ENCODE peak calls at places on chromosomes 16 and 17, in seven cellular contexts. L is endothelial cell of umbilical vein, G is HCT116, Y is H1, T is GM12878, P is K562, H is HepG2. Z is an unnamed sample.

GRCh38 chr16:64907844-64908243 is 214.0 kb downstream of the CDH11 start:
- DNase-seq in P (no peak), L (no peak), G (no peak), Y (no peak), H (no peak), T (no peak), Z (no peak)

GRCh38 chr17:57243171-57243622 is 13.1 kb upstream of the MSI2 start:
- DNase-seq in P (peak; percentile 78), Y (peak; percentile 47), L (peak; percentile 66), H (peak; percentile 70), G (peak; percentile 71), T (peak; percentile 50), Z (no peak)

GRCh38 chr17:7839199-7839889 is 5.3 kb downstream of the KDM6B start:
- DNase-seq in L (no peak), T (no peak), G (no peak), H (no peak), Y (no peak), P (no peak), Z (no peak)

GRCh38 chr17:31754239-31754945 is 104.7 kb downstream of the COPRS start:
- DNase-seq in H (peak; percentile 48), Y (no peak), T (no peak), L (peak; percentile 62), G (peak; percentile 16), P (no peak), Z (no peak)

GRCh38 chr17:35743911-35744328 is 9.1 kb downstream of the GAS2L2 start:
- DNase-seq in H (no peak), L (peak; percentile 30), Y (no peak), G (no peak), T (no peak), P (peak; percentile 48), Z (no peak)

GRCh38 chr17:7478276-7479138 is 924 bp downstream of the ZBTB4 start:
- DNase-seq in H (no peak), Y (no peak), G (no peak), L (peak; percentile 35), P (peak; percentile 67), T (no peak), Z (no peak)

GRCh38 chr17:11035681-11036080 is 197.8 kb upstream of the PIRT start:
- DNase-seq in T (no peak), Y (no peak), L (no peak), P (no peak), H (no peak), G (no peak), Z (no peak)

GRCh38 chr17:81599719-81600486 is 37.0 kb downstream of the NPLOC4 start:
- DNase-seq in P (no peak), T (no peak), Y (no peak), G (no peak), H (no peak), L (peak; percentile 23), Z (no peak)

GRCh38 chr17:74447628-74448159 is 15.8 kb downstream of the GPRC5C start:
- DNase-seq in T (no peak), L (no peak), Y (no peak), P (no peak), G (no peak), H (no peak), Z (no peak)

GRCh38 chr17:1561420-1562177 is 993 bp downstream of the PITPNA start:
- DNase-seq in Y (no peak), H (no peak), G (no peak), T (no peak), P (no peak), L (peak; percentile 24), Z (no peak)

GRCh38 chr16:57514891-57515600 is 21.3 kb downstream of the CCDC102A start:
- DNase-seq in Y (no peak), G (no peak), H (no peak), T (no peak), L (no peak), P (no peak), Z (no peak)

GRCh38 chr16:10922328-10923145 is 19.7 kb downstream of the DEXI start:
- DNase-seq in L (no peak), Y (no peak), H (peak; percentile 44), T (no peak), P (no peak), G (no peak), Z (no peak)

GRCh38 chr16:10926094-10926493 is 16.2 kb downstream of the DEXI start:
- DNase-seq in T (no peak), H (no peak), G (no peak), Y (no peak), P (no peak), L (no peak), Z (no peak)

GRCh38 chr16:10921536-10922327 is 20.5 kb downstream of the DEXI start:
- DNase-seq in Y (no peak), T (no peak), P (no peak), H (no peak), G (no peak), L (no peak), Z (no peak)

GRCh38 chr16:10923146-10923649 is 19.1 kb downstream of the DEXI start:
- DNase-seq in Y (no peak), H (peak; percentile 73), L (no peak), T (no peak), P (no peak), G (no peak), Z (no peak)

DNA sequence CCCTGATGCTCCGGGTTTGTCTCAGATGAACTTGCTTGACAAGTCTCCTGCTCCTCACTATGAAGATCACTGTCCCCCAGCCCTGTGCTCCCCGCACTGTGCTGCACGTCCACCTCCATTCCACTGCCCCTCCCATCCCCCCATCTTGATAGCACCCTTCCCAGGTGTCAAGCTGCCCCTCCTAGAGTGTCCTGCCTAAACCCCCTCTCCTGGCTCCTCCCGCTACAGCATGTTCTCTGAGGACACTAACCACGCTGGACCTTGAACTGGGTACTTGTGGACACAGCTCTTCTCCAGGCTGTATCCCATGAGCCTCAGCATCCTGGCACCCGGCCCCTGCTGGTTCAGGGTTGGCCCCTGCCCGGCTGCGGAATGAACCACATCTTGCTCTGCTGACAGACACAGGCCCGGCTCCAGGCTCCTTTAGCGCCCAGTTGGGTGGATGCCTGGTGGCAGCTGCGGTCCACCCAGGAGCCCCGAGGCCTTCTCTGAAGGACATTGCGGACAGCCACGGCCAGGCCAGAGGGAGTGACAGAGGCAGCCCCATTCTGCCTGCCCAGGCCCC is 18.5 kb downstream of the DEXI start:
- DNase-seq in G (no peak), L (no peak), Y (no peak), P (no peak), H (peak; percentile 95), T (no peak), Z (no peak)
- TF ChIP-seq POLR2AphosphoS5 in G (no peak), L (no peak), Y (no peak), P (no peak), H (no peak), T (no peak), Z (no peak)

GRCh38 chr16:568401-569258 is 1.1 kb upstream of the PIGQ start:
- DNase-seq in T (no peak), L (no peak), P (peak; percentile 74), Y (no peak), H (no peak), G (no peak), Z (no peak)

GRCh38 chr16:565420-566330 is 1.1 kb upstream of the NHLRC4 start:
- DNase-seq in P (peak; percentile 45), G (no peak), L (no peak), H (no peak), Y (no peak), T (no peak), Z (no peak)

GRCh38 chr16:569445-570254 is at the start of gene PIGQ:
- DNase-seq in T (no peak), Y (no peak), L (peak; percentile 60), P (peak; percentile 89), H (peak; percentile 70), G (no peak), Z (no peak)

GRCh38 chr16:566475-567361 is at the start of gene NHLRC4:
- DNase-seq in P (peak; percentile 75), T (no peak), L (peak; percentile 65), G (no peak), Y (no peak), H (peak; percentile 50), Z (no peak)

DNA sequence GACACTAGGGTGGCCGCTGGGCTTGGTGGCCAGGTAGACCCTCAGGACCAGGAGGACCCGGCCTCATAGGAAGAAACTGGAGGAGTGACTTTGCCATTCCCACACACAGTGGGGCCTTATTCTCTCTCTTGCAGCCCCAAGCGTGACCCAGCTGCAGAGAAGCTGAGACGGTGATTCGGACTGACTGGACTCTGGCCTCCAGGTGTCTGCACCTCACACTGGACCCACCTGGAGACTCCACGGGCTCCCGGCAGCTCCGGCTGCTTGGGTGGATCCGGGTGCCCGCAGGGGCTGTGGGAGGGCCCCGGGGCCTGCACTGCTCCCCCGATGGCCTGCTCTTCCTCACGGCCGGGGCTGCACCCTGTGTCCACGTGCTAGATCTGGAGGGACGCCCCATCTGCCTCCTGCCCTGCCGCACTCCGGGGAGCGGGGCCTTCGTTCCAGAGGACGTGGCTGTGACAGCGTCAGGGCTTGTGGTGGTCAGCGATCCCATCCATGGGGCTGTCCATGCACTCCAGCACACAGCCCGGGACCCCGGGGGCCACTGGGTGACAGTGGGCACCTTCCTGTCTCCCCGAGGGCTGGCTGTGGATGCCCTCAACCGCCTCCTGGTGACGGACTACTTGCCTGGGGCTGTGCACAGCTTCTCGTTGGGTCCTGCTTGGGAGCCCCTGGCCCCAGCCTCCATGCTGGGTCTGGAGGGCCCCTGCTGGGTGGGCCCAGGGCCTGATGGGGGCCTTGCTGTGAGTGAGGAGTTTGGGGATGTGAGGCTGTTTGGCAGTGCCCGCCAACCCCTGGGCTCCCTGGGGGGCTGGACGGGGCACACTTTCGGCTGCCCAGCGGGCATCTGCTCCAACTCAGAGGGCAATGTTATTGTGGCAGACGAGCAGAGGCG is 804 bp downstream of the NHLRC4 start:
- DNase-seq in Y (no peak), L (no peak), T (no peak), H (no peak), G (no peak), P (no peak), Z (no peak)
- H3K27ac ChIP-seq in Y (no peak overlapping the region), L (no peak overlapping the region), T (peak overlapping the region; percentile 79), H (no peak overlapping the region), G (no peak overlapping the region), P (peak overlapping the region; percentile 81), Z (no peak overlapping the region)

GRCh38 chr16:88452485-88453216 is 429 bp upstream of the ZFPM1 start:
- DNase-seq in H (peak; percentile 92), G (peak; percentile 92), T (peak; percentile 67), P (peak; percentile 96), L (peak; percentile 99), Y (peak; percentile 91), Z (peak; percentile 28)
- H3K9ac ChIP-seq in H (peak overlapping the region; percentile 31), G (peak overlapping the region; percentile 63), T (peak overlapping the region; percentile 58), P (peak overlapping the region; percentile 94), L (peak overlapping the region; percentile 63), Y (no peak overlapping the region), Z (no peak overlapping the region)

DNA sequence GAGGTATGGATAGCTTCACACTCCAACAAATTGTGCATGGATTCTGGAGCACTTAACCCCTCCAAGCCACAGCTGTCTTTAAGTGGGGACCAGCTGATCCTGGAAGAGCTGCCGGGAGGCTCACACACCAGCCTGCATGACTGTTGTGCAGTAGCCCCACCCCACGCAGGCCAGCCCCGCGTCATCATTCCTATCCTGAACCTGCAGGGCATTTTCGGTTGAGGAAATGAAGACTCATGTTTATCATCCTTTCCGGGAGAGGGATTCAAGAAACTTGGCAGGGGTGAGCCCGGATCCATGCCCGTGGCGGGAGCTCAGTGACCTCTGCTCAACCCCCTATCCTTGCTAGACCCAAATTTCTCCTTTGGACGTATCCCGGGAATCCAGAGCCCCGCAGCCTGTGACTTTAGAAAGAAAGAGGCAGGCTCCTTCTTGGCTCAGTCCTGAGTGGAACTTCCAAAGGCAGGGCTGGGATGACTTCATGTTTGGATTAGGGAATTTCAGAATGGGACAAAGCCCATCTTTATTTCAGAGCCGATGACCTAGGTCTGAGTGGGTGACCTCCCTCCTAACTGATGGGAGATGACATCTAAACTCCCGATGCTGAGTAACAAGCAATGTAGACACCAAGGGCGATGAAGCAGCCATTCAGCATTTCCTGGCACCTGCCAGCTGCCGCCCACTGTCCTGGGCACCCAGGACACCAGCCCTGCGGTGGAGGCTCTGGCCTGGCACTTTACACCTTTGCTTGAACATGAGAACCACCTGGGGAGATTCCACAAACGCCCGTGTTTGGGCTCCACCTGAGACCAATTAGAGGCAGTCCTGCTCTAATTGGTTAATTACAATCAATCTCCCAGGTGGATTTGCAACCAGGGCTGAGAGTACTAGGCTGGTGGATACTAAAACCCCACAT is 43.3 kb upstream of the CMIP start:
- DNase-seq in Y (no peak), H (peak; percentile 12), T (no peak), P (peak; percentile 64), L (peak; percentile 64), G (peak; percentile 66), Z (no peak)
- TF ChIP-seq POLR2AphosphoS5 in Y (no peak), H (no peak), T (no peak), P (no peak), L (no peak), G (peak; percentile 70), Z (no peak)

Z was measured in SK-N-MC.